ENCODE peak calls at places on chromosomes 2 and 18, in nine cellular contexts. M is coronary artery, O is body of pancreas, H is fibroblast of lung, U is brain microvascular endothelial cell, F is dorsolateral prefrontal cortex, B is lung, V is AG04450, G is SJSA1. T is an unnamed sample.

GRCh38 chr2:173898178-173898668 is 67.0 kb downstream of the SP3 start:
- DNase-seq in M (no peak), O (no peak), H (no peak), U (no peak), F (no peak), B (no peak), V (no peak), G (no peak), T (no peak)

GRCh38 chr2:212606232-212606631 is 67.6 kb upstream of the ERBB4 start:
- DNase-seq in M (no peak), O (no peak), H (no peak), U (no peak), F (no peak), B (no peak), V (no peak), G (no peak), T (no peak)

GRCh38 chr2:102895386-102895785 is 133.6 kb downstream of the TMEM182 start:
- DNase-seq in M (no peak), O (no peak), H (no peak), U (no peak), F (no peak), B (no peak), V (no peak), G (no peak), T (no peak)

GRCh38 chr2:21774691-21775090 is 650.9 kb downstream of the TDRD15 start:
- DNase-seq in M (no peak), O (no peak), H (no peak), U (no peak), F (no peak), B (no peak), V (no peak), G (no peak), T (no peak)

GRCh38 chr2:121078869-121079268 is 206.1 kb downstream of the TFCP2L1 start:
- DNase-seq in M (no peak), O (no peak), H (peak), U (no peak), F (no peak), B (no peak), V (no peak), G (no peak), T (no peak)

GRCh38 chr2:128568106-128568505 is 249.4 kb upstream of the HS6ST1 start:
- DNase-seq in M (peak), O (no peak), H (no peak), U (no peak), F (no peak), B (peak), V (no peak), G (no peak), T (no peak)

GRCh38 chr2:70707706-70708105 is 60.3 kb downstream of the ADD2 start:
- DNase-seq in M (peak), O (no peak), H (no peak), U (no peak), F (no peak), B (no peak), V (no peak), G (no peak), T (no peak)

GRCh38 chr2:12709207-12709522 is 7.6 kb upstream of the TRIB2 start:
- DNase-seq in M (no peak), O (no peak), H (no peak), U (no peak), F (no peak), B (no peak), V (no peak), G (no peak), T (no peak)

GRCh38 chr2:181231151-181231550 is 226.0 kb upstream of the ITGA4 start:
- DNase-seq in M (no peak), O (no peak), H (no peak), U (no peak), F (no peak), B (no peak), V (no peak), G (no peak), T (no peak)

GRCh38 chr2:230661072-230661957 is 51.3 kb upstream of the CAB39 start:
- DNase-seq in M (no peak), O (no peak), H (no peak), U (no peak), F (no peak), B (no peak), V (no peak), G (no peak), T (no peak)

GRCh38 chr18:10661333-10661732 is 135.5 kb downstream of the NAPG start:
- DNase-seq in M (no peak), O (no peak), H (peak), U (peak), F (no peak), B (no peak), V (no peak), G (no peak), T (peak)

GRCh38 chr2:223995569-223995968 is 38.3 kb downstream of the MRPL44 start:
- DNase-seq in M (no peak), O (no peak), H (peak), U (peak), F (no peak), B (no peak), V (no peak), G (no peak), T (no peak)

GRCh38 chr2:223999862-224000261 is 39.2 kb downstream of the SERPINE2 start:
- DNase-seq in M (no peak), O (peak), H (no peak), U (no peak), F (no peak), B (no peak), V (no peak), G (no peak), T (no peak)

GRCh38 chr2:223994562-223995162 is 37.4 kb downstream of the MRPL44 start:
- DNase-seq in M (no peak), O (no peak), H (no peak), U (no peak), F (no peak), B (no peak), V (no peak), G (no peak), T (no peak)

GRCh38 chr2:223997938-223998337 is 40.7 kb downstream of the MRPL44 start:
- DNase-seq in M (no peak), O (no peak), H (peak), U (peak), F (no peak), B (no peak), V (no peak), G (peak), T (no peak)

DNA sequence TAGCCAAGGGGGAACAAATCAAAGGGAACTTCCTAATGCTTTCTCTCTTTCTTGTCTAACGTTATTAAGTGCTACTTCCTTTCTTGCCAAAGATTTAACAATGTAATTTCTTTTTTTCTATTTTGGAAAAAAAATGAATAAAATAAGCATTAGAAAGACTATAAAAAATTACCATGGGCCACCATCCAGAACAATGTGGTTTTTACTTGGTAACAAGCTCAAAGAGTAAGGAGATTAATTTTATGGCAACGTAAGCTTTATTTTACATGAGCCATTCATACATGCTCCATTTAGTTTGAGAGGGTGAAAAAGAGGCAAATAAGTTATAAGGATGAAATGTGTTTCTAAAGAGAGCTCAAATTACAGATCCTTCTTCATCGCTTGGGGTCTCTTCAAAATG is 40.1 kb downstream of the SERPINE2 start:
- DNase-seq in M (no peak), O (no peak), H (peak), U (no peak), F (no peak), B (no peak), V (no peak), G (no peak), T (no peak)
- H3K4me3 ChIP-seq in M (no peak), O (no peak), H (no peak), U (no peak), F (no peak), B (no peak), V (no peak), G (no peak), T (no peak)

DNA sequence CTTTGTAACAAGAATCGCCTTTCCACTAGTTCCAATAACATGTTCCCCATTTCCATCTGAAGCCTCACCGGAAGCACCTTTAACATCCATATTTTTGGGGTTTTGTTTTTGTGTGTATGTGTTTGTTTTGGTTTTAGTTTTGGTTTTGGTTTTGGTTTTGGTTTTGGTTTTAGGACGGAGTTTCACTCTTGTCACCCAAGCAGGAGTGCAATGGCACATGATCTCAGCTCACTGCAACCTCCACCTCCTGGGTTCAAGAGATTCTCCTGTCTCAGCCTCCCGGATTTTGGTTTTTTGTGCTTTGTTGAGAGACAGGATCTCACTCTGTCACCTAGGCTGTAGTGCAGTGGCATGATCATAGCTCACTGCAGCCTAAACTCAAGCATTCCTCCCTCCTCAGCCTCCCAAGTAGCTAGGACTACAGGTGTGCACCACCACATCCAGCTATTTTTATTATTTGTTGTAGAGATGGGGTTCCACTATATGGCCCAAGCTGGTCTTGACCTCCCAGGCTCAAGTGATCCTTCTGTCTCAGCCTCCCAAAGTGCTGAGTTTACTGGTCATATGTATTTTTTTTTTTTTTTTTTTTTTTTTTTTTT is 36.3 kb downstream of the TGOLN2 start:
- DNase-seq in M (no peak), O (no peak), H (no peak), U (no peak), F (no peak), B (no peak), V (no peak), G (no peak), T (no peak)
- H3K4me3 ChIP-seq in M (no peak), O (no peak), H (no peak), U (no peak), F (no peak), B (no peak), V (no peak), G (no peak), T (no peak)

DNA sequence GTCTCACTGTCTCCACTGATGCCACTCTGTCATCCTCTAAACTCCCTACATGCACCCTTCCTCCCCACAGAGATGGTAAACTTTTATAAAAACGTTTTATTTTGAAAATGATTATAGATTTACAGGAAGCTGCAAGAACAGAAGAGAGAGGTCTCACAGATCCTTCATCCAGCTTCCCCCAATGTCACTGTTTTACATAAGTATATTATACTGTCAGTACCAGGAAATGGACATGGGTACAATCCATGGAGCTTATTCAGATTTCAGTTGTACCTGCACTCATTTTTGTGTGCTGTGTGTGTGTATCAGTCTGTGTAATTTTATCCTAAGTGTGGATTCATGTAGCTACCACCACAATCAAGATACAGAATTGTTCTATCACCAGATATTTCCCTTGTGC is 46.7 kb upstream of the FOXI3 start:
- DNase-seq in M (no peak), O (no peak), H (no peak), U (no peak), F (no peak), B (no peak), V (no peak), G (no peak), T (no peak)
- H3K4me3 ChIP-seq in M (no peak), O (no peak), H (no peak), U (no peak), F (no peak), B (no peak), V (no peak), G (no peak), T (no peak)

DNA sequence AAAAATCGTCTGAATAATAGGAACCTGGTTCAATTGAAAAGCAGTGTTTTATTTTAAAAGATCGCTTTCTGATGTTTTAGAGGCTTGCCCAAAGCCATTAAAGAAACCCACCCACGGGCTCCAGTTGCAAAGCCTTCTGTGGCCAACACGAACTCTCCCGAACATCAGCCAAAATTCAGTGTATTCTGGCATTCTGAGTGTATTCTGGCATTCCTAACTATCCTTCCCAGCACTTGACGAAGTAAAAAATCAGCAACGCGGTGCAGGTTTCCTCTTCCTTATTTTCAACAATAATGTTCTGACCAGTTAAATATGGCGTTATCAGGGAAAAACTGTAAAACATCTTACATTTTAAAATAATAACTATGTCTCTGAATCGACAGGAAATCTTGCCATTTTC is 44.6 kb downstream of the ZNF516 start:
- DNase-seq in M (peak), O (no peak), H (peak), U (no peak), F (no peak), B (no peak), V (no peak), G (no peak), T (no peak)
- H3K4me3 ChIP-seq in M (peak), O (no peak), H (peak), U (peak), F (peak), B (no peak), V (peak), G (peak), T (peak)

T was measured in skeletal muscle cell.